ENCODE peak calls at places on chromosomes 13 and 19, in four cellular contexts. C, O, L and I are unnamed samples.

GRCh38 chr19:14507704-14508246 is 10.4 kb downstream of the DNAJB1 start:
- DNase-seq in L (no peak), O (peak), C (no peak), I (no peak)

GRCh38 chr13:108915095-108915633 is 285.8 kb downstream of the MYO16 start:
- DNase-seq in O (peak), C (no peak), L (no peak), I (no peak)

GRCh38 chr13:83907196-83907989 is 25.1 kb upstream of the SLITRK1 start:
- DNase-seq in C (no peak), O (no peak), L (no peak), I (no peak)

GRCh38 chr13:102773441-102774209 is at the start of gene TEX30:
- DNase-seq in O (no peak), C (peak), L (peak), I (peak)

GRCh38 chr19:8641221-8641907 is 10.9 kb downstream of the NFILZ start:
- DNase-seq in L (no peak), C (no peak), O (no peak), I (no peak)

GRCh38 chr19:49422407-49423277 is 599 bp downstream of the PTH2 start:
- DNase-seq in C (peak), L (no peak), O (no peak), I (peak)

GRCh38 chr13:72150502-72150901 is 283.5 kb upstream of the DACH1 start:
- DNase-seq in O (no peak), L (no peak), C (no peak), I (no peak)

GRCh38 chr13:69761581-69761980 is 346.0 kb upstream of the ATXN8OS start:
- DNase-seq in O (no peak), C (no peak), L (no peak), I (no peak)

GRCh38 chr13:19713186-19713965 is 69.4 kb downstream of the PSPC1 start:
- DNase-seq in L (peak), O (no peak), C (no peak), I (no peak)

GRCh38 chr13:69704311-69704710 is 403.3 kb upstream of the ATXN8OS start:
- DNase-seq in C (no peak), L (no peak), O (no peak), I (no peak)

GRCh38 chr13:37648604-37649003 is 50.0 kb upstream of the POSTN start:
- DNase-seq in O (no peak), C (no peak), L (no peak), I (no peak)

GRCh38 chr19:51219307-51219706 is 5.6 kb upstream of the CD33 start:
- DNase-seq in L (no peak), C (no peak), O (no peak), I (no peak)

GRCh38 chr19:35856546-35857149 is at the start of gene KIRREL2:
- DNase-seq in L (no peak), O (no peak), C (peak), I (peak)

GRCh38 chr13:54373211-54373610 is 1344.6 kb downstream of the OLFM4 start:
- DNase-seq in O (no peak), C (no peak), L (no peak), I (peak)

GRCh38 chr19:41547569-41547968 is 28.4 kb upstream of the CEACAM21 start:
- DNase-seq in L (no peak), O (no peak), C (no peak), I (no peak)

GRCh38 chr19:2013683-2013961 is 1.9 kb downstream of the BTBD2 start:
- DNase-seq in O (no peak), L (no peak), C (no peak), I (no peak)

GRCh38 chr19:342801-343421 is 1.7 kb downstream of the MIER2 start:
- DNase-seq in C (no peak), O (no peak), L (peak), I (no peak)

GRCh38 chr13:43584711-43585110 is 202.1 kb downstream of the ENOX1 start:
- DNase-seq in L (no peak), C (no peak), O (no peak), I (no peak)

GRCh38 chr13:65914707-65915106 is 1315.4 kb downstream of the PCDH9 start:
- DNase-seq in C (no peak), O (no peak), L (no peak), I (no peak)

GRCh38 chr13:27830010-27830409 is 37.7 kb downstream of the GSX1 start:
- DNase-seq in L (no peak), O (no peak), C (peak), I (peak)

DNA sequence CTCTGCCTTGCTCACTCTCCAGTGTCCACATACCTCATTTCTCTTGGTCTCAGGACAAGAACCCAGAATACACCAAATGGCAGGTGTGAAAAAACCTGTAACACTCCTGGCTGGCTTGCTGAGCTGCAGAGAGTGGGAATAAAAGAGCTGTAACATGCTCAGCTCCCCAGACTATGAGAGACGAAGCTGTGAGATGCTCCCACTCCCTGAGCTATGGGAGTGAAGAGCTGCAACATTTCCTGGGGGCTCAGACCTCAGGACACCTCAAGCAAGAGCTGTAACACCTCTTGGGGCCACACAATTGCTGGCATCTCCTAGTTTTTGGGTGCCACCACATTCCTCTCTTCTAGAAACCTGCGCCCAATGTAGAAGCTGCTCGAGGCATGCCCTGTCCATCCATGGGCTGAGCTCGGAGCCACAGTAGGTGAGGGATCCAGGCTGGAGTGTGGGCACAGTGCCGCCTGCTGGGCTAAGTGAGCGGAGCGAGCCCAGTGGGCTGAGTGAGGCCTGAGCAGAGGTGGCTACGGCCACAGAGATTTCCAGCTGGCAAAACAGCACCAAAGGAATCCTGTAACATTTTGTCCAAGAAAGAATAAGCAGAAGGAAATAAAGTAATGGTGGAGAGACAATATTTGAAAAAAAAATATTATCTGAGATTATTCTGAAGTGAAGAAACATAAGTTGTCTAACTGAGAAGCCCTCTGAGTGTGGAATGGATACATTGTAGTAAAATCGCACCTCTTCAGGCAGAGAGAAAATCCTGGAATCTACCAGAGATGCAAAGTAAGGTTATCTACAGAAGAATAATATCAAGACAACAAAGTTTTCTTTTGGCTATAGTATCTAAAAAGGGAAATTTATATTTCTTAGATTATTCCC is 186.2 kb upstream of the PCDH9 start:
- DNase-seq in O (peak), C (peak), L (no peak), I (peak)
- TF ChIP-seq CREM in O (no peak), C (no peak), L (no peak), I (no peak)

GRCh38 chr13:95456837-95457236 is 95.7 kb upstream of the CLDN10 start:
- DNase-seq in C (no peak), O (no peak), L (no peak), I (no peak)

GRCh38 chr13:95457294-95457693 is 95.2 kb upstream of the CLDN10 start:
- DNase-seq in O (no peak), L (peak), C (no peak), I (no peak)

GRCh38 chr13:95452376-95452775 is 100.1 kb upstream of the CLDN10 start:
- DNase-seq in O (no peak), C (no peak), L (no peak), I (no peak)

GRCh38 chr13:95451656-95452055 is 100.9 kb upstream of the CLDN10 start:
- DNase-seq in O (no peak), C (no peak), L (no peak), I (no peak)

GRCh38 chr13:95455782-95456181 is 96.7 kb upstream of the CLDN10 start:
- DNase-seq in L (no peak), O (no peak), C (no peak), I (no peak)
- TF ChIP-seq CREM in L (no peak), O (no peak), C (no peak), I (no peak)

DNA sequence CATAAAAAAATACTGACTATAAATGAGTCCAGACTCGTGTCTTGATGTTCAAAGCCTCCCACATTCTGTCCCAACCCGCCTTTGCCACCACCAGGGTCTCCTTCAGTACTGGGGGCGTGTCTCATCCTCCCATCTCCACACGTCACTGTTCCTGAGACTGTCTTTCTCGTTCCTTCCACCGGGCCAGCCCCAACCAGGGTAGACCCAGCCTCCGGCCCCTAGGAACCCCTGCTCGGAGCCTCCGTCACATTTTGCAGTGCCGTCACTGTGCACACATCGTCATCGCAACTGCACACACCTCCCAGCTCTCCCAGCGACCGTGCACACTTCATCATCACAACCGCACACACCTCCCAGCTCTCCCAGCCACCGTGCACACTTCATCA is 73.4 kb downstream of the SPACA7 start:
- DNase-seq in O (no peak), C (no peak), L (no peak), I (no peak)
- TF ChIP-seq CREM in O (no peak), C (no peak), L (no peak), I (no peak)

GRCh38 chr19:39837978-39838377 is 4.0 kb upstream of the DYRK1B start:
- DNase-seq in O (no peak), C (no peak), L (no peak), I (no peak)

GRCh38 chr19:39840492-39840891 is 5.7 kb downstream of the FBL start:
- DNase-seq in L (no peak), O (no peak), C (peak), I (no peak)

GRCh38 chr19:39842693-39843435 is 3.3 kb downstream of the FBL start:
- DNase-seq in O (no peak), C (no peak), L (no peak), I (no peak)

GRCh38 chr19:39841041-39841440 is 5.1 kb downstream of the FBL start:
- DNase-seq in O (no peak), L (no peak), C (no peak), I (no peak)

GRCh38 chr19:39839678-39840327 is 5.8 kb upstream of the DYRK1B start:
- DNase-seq in C (no peak), L (no peak), O (no peak), I (no peak)
- TF ChIP-seq CREM in C (peak), L (no peak), O (no peak), I (no peak)

GRCh38 chr13:20994441-20994821 is 67.0 kb downstream of the LATS2 start:
- DNase-seq in C (no peak), L (no peak), O (no peak), I (no peak)
- TF ChIP-seq CREM in C (no peak), L (no peak), O (no peak), I (no peak)

GRCh38 chr13:99620806-99621205 is 119.5 kb downstream of the TM9SF2 start:
- DNase-seq in C (no peak), L (no peak), O (no peak), I (no peak)

GRCh38 chr13:99619207-99619606 is 117.9 kb downstream of the TM9SF2 start:
- DNase-seq in O (no peak), L (no peak), C (no peak), I (no peak)

GRCh38 chr13:99614465-99614885 is 113.2 kb downstream of the TM9SF2 start:
- DNase-seq in L (no peak), O (peak), C (no peak), I (peak)

DNA sequence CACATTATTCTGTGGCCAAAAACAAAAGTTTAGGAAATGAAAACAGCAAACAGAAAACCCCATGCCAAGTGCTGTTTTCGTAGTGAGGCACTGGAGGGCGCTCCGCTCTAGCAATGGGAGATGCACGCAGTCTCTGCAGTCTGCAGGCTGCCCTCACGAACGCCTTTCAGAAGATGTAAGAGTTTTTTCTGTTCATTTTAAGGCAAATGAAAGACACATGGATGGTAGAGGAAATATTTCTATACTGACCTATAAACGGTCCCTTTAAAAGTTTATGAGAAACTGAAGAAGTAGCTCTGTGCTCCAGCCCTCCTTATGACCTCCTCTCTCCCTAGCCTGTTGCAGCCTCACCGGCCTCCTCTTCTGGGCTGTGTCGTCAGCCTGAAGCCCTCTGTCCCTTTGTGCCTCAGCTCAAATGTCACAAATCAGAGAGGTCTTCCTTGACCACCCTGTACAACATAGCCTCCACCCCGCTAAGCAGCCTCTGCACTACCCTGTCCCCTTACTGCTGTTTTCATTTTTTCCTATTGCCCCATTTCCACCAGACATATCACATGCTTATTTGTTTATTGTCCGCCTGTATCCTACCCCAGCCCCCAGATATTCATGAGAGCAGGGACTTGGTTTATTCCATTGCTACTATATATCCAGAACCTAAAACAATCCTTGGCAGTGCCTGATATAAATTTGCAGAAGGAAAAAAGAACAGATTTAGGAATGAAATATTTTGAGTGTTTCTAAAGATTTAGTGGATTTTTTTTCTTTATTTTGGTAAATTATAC is 116.4 kb downstream of the TM9SF2 start:
- DNase-seq in L (no peak), C (peak), O (peak), I (peak)
- TF ChIP-seq CREM in L (no peak), C (peak), O (no peak), I (no peak)

DNA sequence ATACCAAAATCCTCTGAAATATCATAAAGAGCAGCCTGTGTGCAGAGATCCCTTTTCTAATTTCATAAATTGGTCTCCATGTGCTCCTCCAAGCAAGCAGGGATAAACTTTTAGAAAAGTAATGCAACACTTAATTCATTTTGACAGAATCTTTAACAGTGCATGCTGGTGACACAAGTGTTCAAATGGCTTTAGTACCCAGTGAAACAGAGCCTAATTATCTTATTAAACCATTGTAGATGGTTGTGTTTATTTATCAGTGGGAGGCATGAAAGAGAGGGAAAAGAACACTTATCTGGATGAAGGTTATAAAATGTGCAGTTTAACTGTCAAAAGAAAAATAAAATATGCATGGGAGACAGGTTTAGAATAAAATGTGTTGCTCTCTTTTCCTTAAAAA is 945.0 kb upstream of the PCDH20 start:
- DNase-seq in O (no peak), L (no peak), C (no peak), I (no peak)
- TF ChIP-seq CREM in O (no peak), L (no peak), C (no peak), I (no peak)

DNA sequence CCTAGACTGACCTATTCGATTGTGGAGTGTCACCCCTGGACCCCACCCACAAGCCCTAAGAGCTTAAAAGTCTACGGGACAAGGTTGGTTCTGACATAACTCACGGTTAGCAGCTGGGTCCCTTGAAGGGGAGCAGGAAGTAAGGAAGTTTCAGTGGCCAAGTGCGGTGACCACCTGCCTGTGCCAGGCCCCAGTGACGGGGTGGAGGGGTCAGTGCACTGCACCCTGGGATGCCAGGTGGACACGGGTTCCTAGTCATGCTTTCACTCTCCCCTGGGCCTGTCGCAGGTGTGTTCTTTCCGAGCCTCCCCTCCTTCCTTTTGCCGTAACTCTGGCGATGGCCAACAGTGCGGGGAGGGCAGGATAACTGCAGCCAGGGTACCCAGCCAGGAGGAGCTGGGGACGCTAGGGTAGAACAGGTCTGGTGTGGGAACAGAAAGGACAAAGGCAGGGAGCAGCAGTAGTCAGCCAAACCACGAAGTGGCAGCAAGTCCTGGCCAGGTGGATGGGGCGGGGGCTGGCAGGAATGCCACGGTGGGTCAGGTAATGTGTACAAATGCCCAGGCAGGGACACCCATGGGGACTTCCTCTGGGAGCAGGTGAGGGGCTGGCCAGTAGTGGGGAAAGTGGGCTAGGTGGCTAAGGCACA is 58.3 kb downstream of the RGCC start:
- DNase-seq in L (no peak), O (no peak), C (no peak), I (no peak)
- TF ChIP-seq CREM in L (no peak), O (no peak), C (no peak), I (no peak)

GRCh38 chr13:22744688-22745452 is 435.9 kb upstream of the SGCG start:
- DNase-seq in C (no peak), L (no peak), O (no peak), I (no peak)
- TF ChIP-seq CREM in C (no peak), L (no peak), O (no peak), I (no peak)